ENCODE peak calls at places on chromosomes 6 and 20, in five cellular contexts. J is RWPE1, Q is esophagus muscularis mucosa, W is lower lobe of right lung, K is fibroblast of the aortic adventitia. Y is an unnamed sample.

GRCh38 chr6:104855507-104855906 is 4.2 kb downstream of the HACE1 start:
- DNase-seq in J (peak), Q (no peak), W (no peak), K (peak), Y (peak)

GRCh38 chr6:65110031-65110430 is 597.0 kb downstream of the EYS start:
- DNase-seq in J (peak), Q (no peak), W (no peak), K (no peak), Y (no peak)

GRCh38 chr6:118764766-118765165 is 113.4 kb upstream of the CEP85L start:
- DNase-seq in J (no peak), Q (no peak), W (no peak), K (no peak), Y (no peak)

GRCh38 chr6:89368107-89368506 is 15.6 kb upstream of the UBE2J1 start:
- DNase-seq in J (peak), Q (no peak), W (peak), K (peak), Y (peak)

GRCh38 chr20:61608275-61609085 is 356.4 kb downstream of the CDH4 start:
- DNase-seq in J (peak), Q (no peak), W (peak), K (no peak), Y (peak)

GRCh38 chr20:4134861-4135379 is 119.6 kb upstream of the RNF24 start:
- DNase-seq in J (no peak), Q (no peak), W (no peak), K (no peak), Y (no peak)

GRCh38 chr6:45514454-45514853 is 136.7 kb upstream of the SUPT3H start:
- DNase-seq in J (peak), Q (no peak), W (no peak), K (no peak), Y (peak)

GRCh38 chr20:10381477-10381876 is 52.5 kb downstream of the MKKS start:
- DNase-seq in J (no peak), Q (no peak), W (no peak), K (peak), Y (no peak)

GRCh38 chr6:146914563-146915483 is 289.4 kb upstream of the STXBP5 start:
- DNase-seq in J (peak), Q (no peak), W (no peak), K (peak), Y (peak)

GRCh38 chr20:19491241-19491640 is 266.8 kb upstream of the RIN2 start:
- DNase-seq in J (no peak), Q (no peak), W (no peak), K (no peak), Y (no peak)

GRCh38 chr20:1566701-1567100 is 9.2 kb upstream of the SIRPD start:
- DNase-seq in J (peak), Q (no peak), W (no peak), K (no peak), Y (no peak)

GRCh38 chr6:150169609-150170008 is 26.8 kb downstream of the PPP1R14C start:
- DNase-seq in J (peak), Q (no peak), W (no peak), K (peak), Y (peak)

GRCh38 chr6:80622641-80623040 is 516.2 kb downstream of the BCKDHB start:
- DNase-seq in J (no peak), Q (no peak), W (peak), K (no peak), Y (no peak)

GRCh38 chr6:166176106-166176505 is 8.5 kb upstream of the TBXT start:
- DNase-seq in J (no peak), Q (no peak), W (no peak), K (no peak), Y (no peak)

GRCh38 chr20:8535403-8536003 is 403.4 kb downstream of the PLCB1 start:
- DNase-seq in J (peak), Q (no peak), W (no peak), K (peak), Y (no peak)

GRCh38 chr6:36947570-36948351 is 6.8 kb upstream of the PI16 start:
- DNase-seq in J (no peak), Q (no peak), W (no peak), K (no peak), Y (no peak)

GRCh38 chr6:150492507-150492906 is 107.2 kb upstream of the PLEKHG1 start:
- DNase-seq in J (peak), Q (peak), W (no peak), K (no peak), Y (peak)

GRCh38 chr20:55004044-55004443 is 528.7 kb downstream of the DOK5 start:
- DNase-seq in J (no peak), Q (no peak), W (no peak), K (no peak), Y (no peak)

GRCh38 chr6:39280247-39280731 is 33.9 kb downstream of the KCNK17 start:
- DNase-seq in J (peak), Q (no peak), W (no peak), K (no peak), Y (no peak)

GRCh38 chr20:49562341-49563014 is 5.5 kb downstream of the PTGIS start:
- DNase-seq in J (peak), Q (no peak), W (no peak), K (peak), Y (peak)

GRCh38 chr20:50290815-50291214 is 100.2 kb downstream of the CEBPB start:
- DNase-seq in J (no peak), Q (no peak), W (no peak), K (no peak), Y (no peak)

GRCh38 chr6:74851598-74851997 is 354.3 kb downstream of the COL12A1 start:
- DNase-seq in J (no peak), Q (no peak), W (no peak), K (peak), Y (no peak)

GRCh38 chr6:54617730-54618129 is 228.8 kb upstream of the FAM83B start:
- DNase-seq in J (peak), Q (no peak), W (no peak), K (peak), Y (peak)

GRCh38 chr6:170031684-170032121 is 259.2 kb downstream of the DLL1 start:
- DNase-seq in J (no peak), Q (no peak), W (peak), K (no peak), Y (no peak)

GRCh38 chr6:136706431-136706830 is 85.8 kb downstream of the MAP3K5 start:
- DNase-seq in J (no peak), Q (no peak), W (no peak), K (no peak), Y (no peak)

GRCh38 chr6:17656092-17656491 is 50.6 kb downstream of the NUP153 start:
- DNase-seq in J (no peak), Q (no peak), W (no peak), K (no peak), Y (no peak)

GRCh38 chr20:62045529-62046277 is 20.0 kb downstream of the TAF4 start:
- DNase-seq in J (no peak), Q (no peak), W (peak), K (no peak), Y (no peak)

GRCh38 chr6:150600003-150600301 is 267 bp downstream of the PLEKHG1 start:
- DNase-seq in J (no peak), Q (no peak), W (no peak), K (no peak), Y (no peak)

GRCh38 chr20:19502169-19502568 is 255.9 kb upstream of the RIN2 start:
- DNase-seq in J (no peak), Q (no peak), W (no peak), K (no peak), Y (no peak)

GRCh38 chr6:3294921-3295871 is 36.4 kb downstream of the PSMG4 start:
- DNase-seq in J (no peak), Q (no peak), W (no peak), K (no peak), Y (no peak)

GRCh38 chr20:7770578-7770977 is 169.7 kb downstream of the HAO1 start:
- DNase-seq in J (no peak), Q (no peak), W (no peak), K (no peak), Y (peak)

GRCh38 chr6:3740551-3741476 is 10.7 kb downstream of the PXDC1 start:
- DNase-seq in J (no peak), Q (no peak), W (no peak), K (no peak), Y (no peak)

GRCh38 chr6:73669005-73669404 is 15.2 kb upstream of the SLC17A5 start:
- DNase-seq in J (no peak), Q (no peak), W (no peak), K (no peak), Y (no peak)

GRCh38 chr6:10355115-10355702 is 59.7 kb downstream of the TFAP2A start:
- DNase-seq in J (no peak), Q (no peak), W (no peak), K (no peak), Y (no peak)

GRCh38 chr6:151060096-151060741 is 179.5 kb upstream of the AKAP12 start:
- DNase-seq in J (peak), Q (peak), W (no peak), K (peak), Y (peak)

GRCh38 chr6:50120300-50120699 is 70.6 kb upstream of the DEFB112 start:
- DNase-seq in J (peak), Q (no peak), W (no peak), K (no peak), Y (no peak)

GRCh38 chr6:128516514-128516898 is 3.9 kb downstream of the PTPRK start:
- DNase-seq in J (no peak), Q (no peak), W (no peak), K (no peak), Y (peak)

GRCh38 chr6:34476048-34476328 is 10.1 kb downstream of the PACSIN1 start:
- DNase-seq in J (no peak), Q (no peak), W (no peak), K (no peak), Y (no peak)

GRCh38 chr6:34475167-34476047 is 9.5 kb downstream of the PACSIN1 start:
- DNase-seq in J (no peak), Q (no peak), W (no peak), K (no peak), Y (no peak)

GRCh38 chr6:34474754-34475153 is 8.9 kb downstream of the PACSIN1 start:
- DNase-seq in J (no peak), Q (no peak), W (no peak), K (no peak), Y (no peak)

GRCh38 chr6:34476941-34477340 is 11.1 kb downstream of the PACSIN1 start:
- DNase-seq in J (no peak), Q (no peak), W (no peak), K (no peak), Y (no peak)

DNA sequence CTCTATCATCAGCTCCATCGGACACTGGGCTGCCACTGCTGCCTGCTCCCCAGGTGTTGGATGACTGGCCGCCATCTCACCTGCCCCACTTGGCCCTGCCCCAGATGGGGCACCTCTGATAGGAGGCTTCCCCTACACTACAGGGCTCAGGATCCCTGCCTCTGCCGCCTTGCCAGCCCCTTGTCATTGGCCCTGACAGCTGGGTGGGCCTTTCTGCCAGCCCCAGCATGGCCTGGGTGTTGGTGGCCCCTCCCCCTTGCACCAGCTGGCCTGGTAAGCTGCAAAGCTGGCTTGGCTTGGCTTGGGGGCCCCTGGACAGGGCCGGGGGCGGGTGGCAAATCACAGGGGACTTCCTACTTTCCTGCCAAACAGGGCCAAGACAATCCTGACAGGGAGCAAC is 10.6 kb downstream of the PACSIN1 start:
- DNase-seq in J (no peak), Q (no peak), W (no peak), K (no peak), Y (no peak)
- TF ChIP-seq CTCF in J (no peak), Q (no peak), W (no peak), K (no peak), Y (no peak)

GRCh38 chr20:53750827-53751393 is 157.3 kb upstream of the ZNF217 start:
- DNase-seq in J (no peak), Q (no peak), W (no peak), K (peak), Y (peak)
- TF ChIP-seq CTCF in J (no peak), Q (no peak), W (no peak), K (no peak), Y (no peak)

DNA sequence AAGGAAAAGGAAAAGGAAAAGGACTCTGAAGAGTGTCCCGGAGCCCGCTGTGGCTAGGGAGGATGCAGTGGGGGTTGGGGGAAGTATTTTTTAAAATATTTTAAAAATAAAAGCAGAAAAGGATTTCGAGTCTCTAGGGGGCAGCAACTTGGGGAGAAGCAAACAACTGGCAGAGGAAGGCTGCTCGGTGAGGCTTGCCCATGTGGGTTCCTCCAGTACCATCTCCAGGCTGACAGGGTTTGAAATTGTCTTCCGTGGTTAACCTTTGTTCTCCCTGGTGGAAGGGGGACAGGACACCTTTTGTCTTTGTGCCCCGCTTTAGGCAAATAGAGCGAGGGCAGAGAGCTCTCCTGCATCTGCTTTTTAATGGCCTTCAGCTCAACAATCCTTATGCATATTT is 60.4 kb upstream of the SNX9 start:
- DNase-seq in J (no peak), Q (peak), W (no peak), K (no peak), Y (no peak)
- TF ChIP-seq CTCF in J (no peak), Q (no peak), W (no peak), K (peak), Y (peak)

GRCh38 chr6:95365454-95365853 is 211.9 kb upstream of the MANEA start:
- DNase-seq in J (no peak), Q (no peak), W (no peak), K (no peak), Y (no peak)

GRCh38 chr6:95366414-95366813 is 210.9 kb upstream of the MANEA start:
- DNase-seq in J (no peak), Q (no peak), W (no peak), K (no peak), Y (no peak)

GRCh38 chr6:95364016-95364604 is 213.2 kb upstream of the MANEA start:
- DNase-seq in J (peak), Q (no peak), W (no peak), K (peak), Y (peak)
- TF ChIP-seq CTCF in J (peak), Q (no peak), W (peak), K (peak), Y (peak)

GRCh38 chr20:57654363-57654997 is 34.3 kb upstream of the ZBP1 start:
- DNase-seq in J (peak), Q (peak), W (peak), K (peak), Y (peak)

GRCh38 chr20:57653546-57653900 is 33.3 kb upstream of the ZBP1 start:
- DNase-seq in J (no peak), Q (peak), W (peak), K (no peak), Y (no peak)

GRCh38 chr20:57653910-57654309 is 33.7 kb upstream of the ZBP1 start:
- DNase-seq in J (no peak), Q (no peak), W (peak), K (no peak), Y (no peak)

GRCh38 chr20:57651977-57652864 is 32.0 kb upstream of the ZBP1 start:
- DNase-seq in J (no peak), Q (peak), W (peak), K (no peak), Y (no peak)

GRCh38 chr20:57652865-57653545 is 32.8 kb upstream of the ZBP1 start:
- DNase-seq in J (no peak), Q (peak), W (peak), K (no peak), Y (no peak)
- TF ChIP-seq CTCF in J (no peak), Q (no peak), W (no peak), K (no peak), Y (no peak)